ENCODE peak calls at places on chromosomes 4 and X, in eight cellular contexts. B is tibial artery; L is progenitor cell of endocrine pancreas; P is nephron progenitor cell; K is foreskin fibroblast; H is CD4-positive, alpha-beta T cell; Y is HFF-Myc; T is endothelial cell. D is an unnamed sample.

GRCh38 chr4:75930152-75930551 is 10.7 kb downstream of the NAAA start:
- DNase-seq in B (no peak), L (no peak), P (no peak), K (no peak), H (no peak), Y (no peak), T (no peak), D (no peak)

GRCh38 chrX:150303386-150304097 is 59.6 kb upstream of the MAMLD1 start:
- DNase-seq in B (no peak), L (no peak), P (no peak), K (no peak), H (no peak), Y (no peak), T (no peak), D (no peak)

GRCh38 chrX:150683536-150684146 is 9.6 kb upstream of the MTMR1 start:
- DNase-seq in B (no peak), L (no peak), P (no peak), K (peak), H (no peak), Y (peak), T (peak), D (peak)

GRCh38 chrX:107935664-107936433 is 46.3 kb downstream of the TEX13B start:
- DNase-seq in B (no peak), L (no peak), P (peak), K (peak), H (no peak), Y (no peak), T (no peak), D (no peak)

GRCh38 chr4:139607302-139608060 is 51.5 kb upstream of the SETD7 start:
- DNase-seq in B (no peak), L (no peak), P (no peak), K (no peak), H (no peak), Y (no peak), T (no peak), D (no peak)

GRCh38 chrX:39613997-39614679 is 483.6 kb downstream of the BCOR start:
- DNase-seq in B (no peak), L (no peak), P (no peak), K (no peak), H (no peak), Y (no peak), T (no peak), D (no peak)

GRCh38 chrX:13101439-13102139 is 57.2 kb upstream of the FAM9C start:
- DNase-seq in B (peak), L (no peak), P (no peak), K (peak), H (peak), Y (peak), T (no peak), D (peak)

GRCh38 chrX:108735087-108735679 is 1.2 kb downstream of the IRS4 start:
- DNase-seq in B (no peak), L (peak), P (peak), K (no peak), H (no peak), Y (no peak), T (no peak), D (no peak)

GRCh38 chr4:113574636-113575103 is 186.9 kb downstream of the CAMK2D start:
- DNase-seq in B (no peak), L (no peak), P (no peak), K (peak), H (no peak), Y (peak), T (no peak), D (peak)

GRCh38 chr4:166252487-166253402 is 379.7 kb downstream of the TLL1 start:
- DNase-seq in B (no peak), L (no peak), P (peak), K (peak), H (no peak), Y (no peak), T (no peak), D (peak)

GRCh38 chr4:139144161-139144859 is 32.7 kb downstream of the ELF2 start:
- DNase-seq in B (peak), L (no peak), P (peak), K (peak), H (no peak), Y (no peak), T (no peak), D (peak)

GRCh38 chr4:132642196-132642817 is 506.8 kb upstream of the PCDH10 start:
- DNase-seq in B (no peak), L (peak), P (peak), K (no peak), H (no peak), Y (no peak), T (peak), D (peak)

GRCh38 chrX:12141511-12141910 is 3.2 kb downstream of the FRMPD4 start:
- DNase-seq in B (no peak), L (no peak), P (no peak), K (no peak), H (no peak), Y (no peak), T (no peak), D (no peak)

GRCh38 chr4:140080883-140081282 is 73.1 kb downstream of the MAML3 start:
- DNase-seq in B (no peak), L (no peak), P (no peak), K (no peak), H (no peak), Y (no peak), T (no peak), D (no peak)

GRCh38 chr4:165625281-165625680 is 246.5 kb downstream of the CPE start:
- DNase-seq in B (no peak), L (no peak), P (no peak), K (no peak), H (no peak), Y (no peak), T (no peak), D (no peak)

GRCh38 chr4:174713821-174714220 is 115.2 kb downstream of the GLRA3 start:
- DNase-seq in B (no peak), L (no peak), P (no peak), K (no peak), H (no peak), Y (no peak), T (no peak), D (no peak)

GRCh38 chr4:167826281-167826680 is 266.1 kb upstream of the ANXA10 start:
- DNase-seq in B (no peak), L (no peak), P (no peak), K (peak), H (no peak), Y (no peak), T (no peak), D (no peak)
- TF ChIP-seq CTCF in B (no peak), L (no peak), P (no peak), K (no peak), H (no peak), Y (no peak), T (no peak), D (no peak)

GRCh38 chr4:10144971-10145370 is 28.4 kb upstream of the WDR1 start:
- DNase-seq in B (no peak), L (no peak), P (no peak), K (no peak), H (no peak), Y (no peak), T (no peak), D (no peak)

GRCh38 chr4:10139518-10139917 is 22.9 kb upstream of the WDR1 start:
- DNase-seq in B (no peak), L (no peak), P (no peak), K (no peak), H (no peak), Y (no peak), T (no peak), D (no peak)

GRCh38 chr4:10143171-10143570 is 26.6 kb upstream of the WDR1 start:
- DNase-seq in B (no peak), L (no peak), P (no peak), K (no peak), H (no peak), Y (no peak), T (no peak), D (no peak)

GRCh38 chr4:10140866-10141759 is 24.5 kb upstream of the WDR1 start:
- DNase-seq in B (no peak), L (no peak), P (peak), K (no peak), H (no peak), Y (no peak), T (no peak), D (no peak)

GRCh38 chr4:10144479-10144878 is 27.9 kb upstream of the WDR1 start:
- DNase-seq in B (no peak), L (no peak), P (no peak), K (no peak), H (no peak), Y (no peak), T (no peak), D (no peak)
- TF ChIP-seq CTCF in B (no peak), L (no peak), P (no peak), K (no peak), H (no peak), Y (no peak), T (no peak), D (no peak)

GRCh38 chr4:159012381-159012780 is 90.5 kb upstream of the RAPGEF2 start:
- DNase-seq in B (no peak), L (no peak), P (no peak), K (peak), H (no peak), Y (no peak), T (no peak), D (peak)

GRCh38 chr4:159008671-159009070 is 94.2 kb upstream of the RAPGEF2 start:
- DNase-seq in B (no peak), L (no peak), P (no peak), K (no peak), H (no peak), Y (no peak), T (no peak), D (no peak)

GRCh38 chr4:159010100-159010499 is 92.8 kb upstream of the RAPGEF2 start:
- DNase-seq in B (no peak), L (no peak), P (no peak), K (no peak), H (no peak), Y (no peak), T (no peak), D (no peak)

GRCh38 chr4:159010563-159011260 is 92.2 kb upstream of the RAPGEF2 start:
- DNase-seq in B (peak), L (no peak), P (no peak), K (peak), H (no peak), Y (no peak), T (no peak), D (peak)

GRCh38 chr4:159009521-159009920 is 93.4 kb upstream of the RAPGEF2 start:
- DNase-seq in B (no peak), L (no peak), P (no peak), K (no peak), H (no peak), Y (no peak), T (no peak), D (no peak)
- TF ChIP-seq CTCF in B (no peak), L (no peak), P (no peak), K (no peak), H (no peak), Y (no peak), T (no peak), D (no peak)

DNA sequence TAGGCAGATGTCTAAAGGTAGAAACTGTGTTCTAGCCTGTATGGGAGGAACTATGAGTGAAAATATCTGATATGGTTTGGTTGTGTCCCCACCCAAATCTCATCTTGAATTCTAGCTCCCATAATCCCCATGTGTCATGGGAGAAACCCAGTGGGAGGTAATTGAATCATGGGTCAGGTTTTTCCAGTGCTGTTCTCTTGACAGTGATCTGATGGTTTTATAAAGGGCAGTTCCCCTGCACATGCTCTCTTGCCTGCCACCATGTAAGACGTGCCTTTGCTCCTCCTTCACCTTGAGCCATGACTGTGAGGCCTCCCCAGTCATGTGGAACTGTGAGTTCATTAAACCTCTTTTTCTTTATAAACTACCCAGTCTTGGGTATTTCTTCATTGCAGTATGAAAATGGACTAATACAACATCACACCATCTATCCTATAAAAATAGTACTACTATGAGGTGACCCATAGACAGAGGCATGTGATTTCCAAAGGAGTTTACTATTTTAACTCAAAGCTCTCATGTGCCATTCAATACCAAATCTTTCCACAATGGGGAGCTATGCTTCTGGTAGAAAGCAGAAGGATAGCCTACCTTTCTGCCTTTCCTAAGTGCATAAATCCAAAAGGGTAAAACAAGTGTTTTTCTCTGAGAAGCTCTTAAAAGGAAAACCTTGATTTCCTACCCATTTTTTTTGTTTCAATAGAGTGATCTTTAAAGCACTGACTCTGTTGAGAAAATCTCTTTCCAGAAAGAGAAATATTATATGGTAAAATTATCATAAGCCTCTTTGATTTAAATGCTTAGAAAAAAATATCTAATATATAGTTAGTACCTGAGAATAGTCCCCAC is 38.8 kb downstream of the SEC31A start:
- DNase-seq in B (no peak), L (no peak), P (no peak), K (peak), H (no peak), Y (no peak), T (no peak), D (peak)
- TF ChIP-seq CTCF in B (peak), L (peak), P (peak), K (peak), H (peak), Y (peak), T (no peak), D (peak)

GRCh38 chr4:59094505-59094904 is 1984.3 kb upstream of the IGFBP7 start:
- DNase-seq in B (no peak), L (no peak), P (no peak), K (no peak), H (no peak), Y (no peak), T (no peak), D (no peak)
- TF ChIP-seq CTCF in B (no peak), L (peak), P (no peak), K (no peak), H (no peak), Y (no peak), T (no peak), D (no peak)

DNA sequence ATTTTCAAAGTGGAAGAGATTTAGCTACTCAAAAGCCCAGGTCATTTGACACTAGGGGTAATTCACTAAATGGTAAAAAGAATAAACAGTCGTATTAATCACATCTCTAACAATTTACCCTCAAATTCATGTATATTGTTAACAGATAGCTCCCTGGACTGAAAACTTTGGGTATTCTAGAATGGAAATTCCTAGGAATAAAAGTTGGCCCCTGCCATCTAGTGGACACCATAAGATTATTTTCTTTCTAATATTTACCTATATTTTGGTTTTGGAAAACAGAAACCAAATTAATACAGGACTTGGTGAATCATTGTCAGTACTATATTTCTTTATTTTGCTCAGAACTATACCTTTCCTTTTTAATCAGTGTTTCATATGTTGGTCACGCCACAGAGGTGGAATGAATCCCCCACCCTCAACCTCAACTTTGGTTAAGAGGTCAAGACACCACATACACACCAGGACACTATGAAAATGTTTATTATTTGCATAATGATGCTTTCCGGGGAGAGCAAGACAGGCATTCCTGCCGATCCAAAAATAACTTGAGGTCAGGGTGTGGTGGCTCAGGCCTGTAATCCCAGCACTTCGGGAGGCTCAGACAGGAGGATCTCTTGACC is 96.2 kb upstream of the APOOL start:
- DNase-seq in B (no peak), L (no peak), P (no peak), K (no peak), H (no peak), Y (no peak), T (no peak), D (peak)
- TF ChIP-seq CTCF in B (peak), L (peak), P (peak), K (peak), H (no peak), Y (no peak), T (peak), D (peak)

GRCh38 chr4:144355809-144356757 is 215.6 kb upstream of the GYPA start:
- DNase-seq in B (no peak), L (no peak), P (peak), K (peak), H (no peak), Y (peak), T (peak), D (peak)
- TF ChIP-seq CTCF in B (no peak), L (peak), P (no peak), K (no peak), H (no peak), Y (no peak), T (no peak), D (peak)

D was measured in HFFc6.